ENCODE peak calls at places on chromosomes 1 and 21, in five cellular contexts. U, B, Z, H and Y are unnamed samples.

GRCh38 chr1:7755448-7755847 is 15.6 kb upstream of the VAMP3 start:
- DNase-seq in U (no peak), B (peak), Z (no peak), H (no peak), Y (no peak)

GRCh38 chr1:57483954-57484353 is 60.1 kb upstream of the DAB1 start:
- DNase-seq in U (no peak), B (no peak), Z (no peak), H (no peak), Y (no peak)

GRCh38 chr1:66521736-66522365 is 12.1 kb upstream of the SGIP1 start:
- DNase-seq in U (no peak), B (no peak), Z (no peak), H (no peak), Y (no peak)

GRCh38 chr1:34867421-34867820 is 7.9 kb upstream of the SMIM12 start:
- DNase-seq in U (no peak), B (no peak), Z (no peak), H (no peak), Y (no peak)

GRCh38 chr1:205026181-205026580 is 16.8 kb upstream of the CNTN2 start:
- DNase-seq in U (no peak), B (no peak), Z (no peak), H (no peak), Y (no peak)

GRCh38 chr1:55286851-55287602 is 71.9 kb upstream of the USP24 start:
- DNase-seq in U (no peak), B (no peak), Z (no peak), H (no peak), Y (no peak)

GRCh38 chr1:226990133-226990716 is 50.1 kb downstream of the COQ8A start:
- DNase-seq in U (no peak), B (no peak), Z (no peak), H (peak), Y (no peak)

GRCh38 chr1:55724551-55725325 is 509.6 kb upstream of the USP24 start:
- DNase-seq in U (no peak), B (no peak), Z (no peak), H (no peak), Y (no peak)

GRCh38 chr21:38775733-38776132 is 30.0 kb upstream of the ETS2 start:
- DNase-seq in U (no peak), B (no peak), Z (no peak), H (no peak), Y (no peak)

GRCh38 chr1:27606708-27607238 is 2.8 kb upstream of the AHDC1 start:
- DNase-seq in U (no peak), B (no peak), Z (no peak), H (no peak), Y (no peak)

GRCh38 chr1:239389703-239390102 is 3.3 kb downstream of the CHRM3 start:
- DNase-seq in U (no peak), B (no peak), Z (no peak), H (no peak), Y (no peak)

GRCh38 chr1:205350626-205351235 is 6.0 kb downstream of the KLHDC8A start:
- DNase-seq in U (no peak), B (peak), Z (no peak), H (no peak), Y (peak)